ENCODE peak calls at places on chromosome 1, in eight cellular contexts. V is neuronal stem cell; F is effector memory CD4-positive, alpha-beta T cell; M is fibroblast of pulmonary artery; R is Caki2; A is RCC 7860; T is tibial nerve; I is stimulated activated CD8-positive, alpha-beta memory T cell treated with anti-CD3 and anti-CD28 coated beads, Interleukin-7, amount 100 ng/mL, for 1 hour. Z is an unnamed sample.

GRCh38 chr1:204819495-204819894 is 51.2 kb upstream of the NFASC start:
- DNase-seq in V (no peak), F (no peak), M (no peak), R (no peak), A (no peak), T (no peak), I (no peak), Z (no peak)

GRCh38 chr1:180887841-180888240 is 24.9 kb upstream of the KIAA1614 start:
- DNase-seq in V (no peak), F (no peak), M (no peak), R (no peak), A (no peak), T (no peak), I (no peak), Z (no peak)

GRCh38 chr1:180254854-180255253 is 24.8 kb downstream of the LHX4 start:
- DNase-seq in V (no peak), F (no peak), M (no peak), R (no peak), A (no peak), T (no peak), I (no peak), Z (no peak)

GRCh38 chr1:85451236-85451830 is 13.6 kb downstream of the DDAH1 start:
- DNase-seq in V (no peak), F (no peak), M (no peak), R (no peak), A (no peak), T (no peak), I (no peak), Z (no peak)

GRCh38 chr1:31695327-31695726 is 8.5 kb downstream of the COL16A1 start:
- DNase-seq in V (no peak), F (no peak), M (no peak), R (no peak), A (no peak), T (no peak), I (no peak), Z (no peak)

GRCh38 chr1:182147136-182147815 is 85.8 kb upstream of the ZNF648 start:
- DNase-seq in V (no peak), F (no peak), M (no peak), R (no peak), A (no peak), T (no peak), I (no peak), Z (no peak)

GRCh38 chr1:24420547-24420946 is 4.9 kb downstream of the NIPAL3 start:
- DNase-seq in V (no peak), F (no peak), M (peak), R (no peak), A (no peak), T (no peak), I (no peak), Z (no peak)

GRCh38 chr1:98556521-98557158 is 104.9 kb upstream of the SNX7 start:
- DNase-seq in V (no peak), F (no peak), M (peak), R (peak), A (peak), T (no peak), I (no peak), Z (no peak)

GRCh38 chr1:97875996-97876395 is 44.8 kb downstream of the DPYD start:
- DNase-seq in V (no peak), F (no peak), M (peak), R (no peak), A (no peak), T (no peak), I (no peak), Z (no peak)

GRCh38 chr1:8471451-8471850 is 153.5 kb downstream of the SLC45A1 start:
- DNase-seq in V (no peak), F (no peak), M (no peak), R (no peak), A (no peak), T (no peak), I (no peak), Z (no peak)

GRCh38 chr1:45530632-45531135 is 9.0 kb upstream of the PRDX1 start:
- DNase-seq in V (no peak), F (no peak), M (no peak), R (no peak), A (no peak), T (no peak), I (no peak), Z (no peak)

Z was measured in activated T-helper 1 cell treated with Interleukin-2 at 50 U/mL for 16 hours.